ENCODE peak calls at places on chromosome 17, in five cellular contexts. One of them, this sample, is unnamed.

GRCh38 chr17:55845385-55845784 is 94.5 kb downstream of the PCTP start:
- DNase-seq in activated gamma-delta T cell treated with Interleukin-2 at 50 U/mL for 16 hours: no peak
- DNase-seq in stimulated activated naive CD4-positive, alpha-beta T cell: no peak
- DNase-seq in kidney glomerular epithelial cell: no peak
- DNase-seq in left lung: peak; percentile 86
- DNase-seq in this sample: no peak

GRCh38 chr17:78538033-78538776 is 39.0 kb downstream of the DNAH17 start:
- DNase-seq in activated gamma-delta T cell treated with Interleukin-2 at 50 U/mL for 16 hours: no peak
- DNase-seq in stimulated activated naive CD4-positive, alpha-beta T cell: no peak
- DNase-seq in kidney glomerular epithelial cell: no peak
- DNase-seq in left lung: no peak
- DNase-seq in this sample: peak; percentile 25

GRCh38 chr17:40351185-40352043 is 13.1 kb downstream of the GJD3 start:
- DNase-seq in activated gamma-delta T cell treated with Interleukin-2 at 50 U/mL for 16 hours: no peak
- DNase-seq in stimulated activated naive CD4-positive, alpha-beta T cell: no peak
- DNase-seq in kidney glomerular epithelial cell: no peak
- DNase-seq in left lung: peak; percentile 54
- DNase-seq in this sample: no peak

GRCh38 chr17:17568772-17569195 is 22.7 kb downstream of the PEMT start:
- DNase-seq in activated gamma-delta T cell treated with Interleukin-2 at 50 U/mL for 16 hours: peak; percentile 36
- DNase-seq in stimulated activated naive CD4-positive, alpha-beta T cell: peak; percentile 5
- DNase-seq in kidney glomerular epithelial cell: peak; percentile 29
- DNase-seq in left lung: peak; percentile 94
- DNase-seq in this sample: peak; percentile 99

GRCh38 chr17:76007131-76007849 is 6.6 kb downstream of the CDK3 start:
- DNase-seq in activated gamma-delta T cell treated with Interleukin-2 at 50 U/mL for 16 hours: no peak
- DNase-seq in stimulated activated naive CD4-positive, alpha-beta T cell: no peak
- DNase-seq in kidney glomerular epithelial cell: no peak
- DNase-seq in left lung: peak; percentile 69
- DNase-seq in this sample: no peak

GRCh38 chr17:42098747-42099399 is 600 bp upstream of the ZNF385C start:
- DNase-seq in activated gamma-delta T cell treated with Interleukin-2 at 50 U/mL for 16 hours: no peak
- DNase-seq in stimulated activated naive CD4-positive, alpha-beta T cell: no peak
- DNase-seq in kidney glomerular epithelial cell: no peak
- DNase-seq in left lung: no peak
- DNase-seq in this sample: no peak

GRCh38 chr17:8608001-8608400 is 22.5 kb downstream of the MYH10 start:
- DNase-seq in activated gamma-delta T cell treated with Interleukin-2 at 50 U/mL for 16 hours: no peak
- DNase-seq in stimulated activated naive CD4-positive, alpha-beta T cell: no peak
- DNase-seq in kidney glomerular epithelial cell: no peak
- DNase-seq in left lung: no peak
- DNase-seq in this sample: no peak

GRCh38 chr17:64657610-64658125 is 4.4 kb downstream of the SMURF2 start:
- DNase-seq in activated gamma-delta T cell treated with Interleukin-2 at 50 U/mL for 16 hours: no peak
- DNase-seq in stimulated activated naive CD4-positive, alpha-beta T cell: no peak
- DNase-seq in kidney glomerular epithelial cell: no peak
- DNase-seq in left lung: no peak
- DNase-seq in this sample: no peak

GRCh38 chr17:65018612-65019290 is 37.8 kb downstream of the GNA13 start:
- DNase-seq in activated gamma-delta T cell treated with Interleukin-2 at 50 U/mL for 16 hours: no peak
- DNase-seq in stimulated activated naive CD4-positive, alpha-beta T cell: no peak
- DNase-seq in kidney glomerular epithelial cell: no peak
- DNase-seq in left lung: no peak
- DNase-seq in this sample: no peak

GRCh38 chr17:18954321-18954720 is 2.4 kb downstream of the SLC5A10 start:
- DNase-seq in activated gamma-delta T cell treated with Interleukin-2 at 50 U/mL for 16 hours: no peak
- DNase-seq in stimulated activated naive CD4-positive, alpha-beta T cell: no peak
- DNase-seq in kidney glomerular epithelial cell: no peak
- DNase-seq in left lung: no peak
- DNase-seq in this sample: no peak

GRCh38 chr17:9389116-9389515 is 186.5 kb downstream of the STX8 start:
- DNase-seq in activated gamma-delta T cell treated with Interleukin-2 at 50 U/mL for 16 hours: no peak
- DNase-seq in stimulated activated naive CD4-positive, alpha-beta T cell: no peak
- DNase-seq in kidney glomerular epithelial cell: peak; percentile 97
- DNase-seq in left lung: no peak
- DNase-seq in this sample: no peak

GRCh38 chr17:66357037-66357436 is 54.6 kb downstream of the PRKCA start:
- DNase-seq in activated gamma-delta T cell treated with Interleukin-2 at 50 U/mL for 16 hours: no peak
- DNase-seq in stimulated activated naive CD4-positive, alpha-beta T cell: no peak
- DNase-seq in kidney glomerular epithelial cell: no peak
- DNase-seq in left lung: no peak
- DNase-seq in this sample: no peak

GRCh38 chr17:71022758-71023157 is 853.4 kb downstream of the KCNJ2 start:
- DNase-seq in activated gamma-delta T cell treated with Interleukin-2 at 50 U/mL for 16 hours: no peak
- DNase-seq in stimulated activated naive CD4-positive, alpha-beta T cell: no peak
- DNase-seq in kidney glomerular epithelial cell: no peak
- DNase-seq in left lung: no peak
- DNase-seq in this sample: no peak

GRCh38 chr17:81480140-81480917 is 32.3 kb downstream of the ACTG1 start:
- DNase-seq in activated gamma-delta T cell treated with Interleukin-2 at 50 U/mL for 16 hours: no peak
- DNase-seq in stimulated activated naive CD4-positive, alpha-beta T cell: no peak
- DNase-seq in kidney glomerular epithelial cell: peak; percentile 7
- DNase-seq in left lung: no peak
- DNase-seq in this sample: no peak